ENCODE peak calls at places on chromosomes 3 and 15, in five cellular contexts. N is K562, G is HepG2, P is GM12878, Q is SK-N-SH. A is an unnamed sample.
A peak's percentile ranks its signal among the peaks of the same experiment; 100 is the strongest.

GRCh38 chr3:195087321-195087720 is 183.6 kb downstream of the XXYLT1 start:
- DNase-seq in N (no peak), Q (no peak), G (no peak), P (no peak), A (no peak)

GRCh38 chr3:184157206-184157605 is 2.0 kb downstream of the DVL3 start:
- DNase-seq in P (no peak), G (no peak), N (peak; percentile 46), Q (no peak), A (no peak)

GRCh38 chr15:74906193-74906449 is 530 bp downstream of the FAM219B start:
- DNase-seq in G (no peak), P (no peak), Q (no peak), N (no peak), A (no peak)

GRCh38 chr15:55921744-55922143 is 71.7 kb downstream of the NEDD4 start:
- DNase-seq in G (no peak), P (no peak), N (no peak), Q (no peak), A (no peak)

GRCh38 chr3:156352728-156353127 is 202.2 kb downstream of the SSR3 start:
- DNase-seq in P (no peak), Q (no peak), N (no peak), G (no peak), A (no peak)

GRCh38 chr3:69388241-69388640 is 2.4 kb upstream of the FRMD4B start:
- DNase-seq in Q (no peak), G (no peak), N (no peak), P (no peak), A (no peak)

GRCh38 chr3:125573216-125573615 is 22.1 kb downstream of the OSBPL11 start:
- DNase-seq in N (no peak), G (no peak), P (no peak), Q (no peak), A (no peak)

GRCh38 chr3:99925584-99925983 is 107.9 kb downstream of the CMSS1 start:
- DNase-seq in P (no peak), N (no peak), Q (peak; percentile 27), G (no peak), A (no peak)

GRCh38 chr3:67461667-67462142 is 192.7 kb downstream of the SUCLG2 start:
- DNase-seq in Q (no peak), G (no peak), P (no peak), N (no peak), A (no peak)

GRCh38 chr15:83762367-83762766 is 108.4 kb downstream of the ADAMTSL3 start:
- DNase-seq in N (no peak), P (no peak), G (no peak), Q (no peak), A (no peak)

GRCh38 chr15:57895291-57895690 is 170.2 kb downstream of the ALDH1A2 start:
- DNase-seq in Q (no peak), N (no peak), G (no peak), P (no peak), A (no peak)

GRCh38 chr3:64008952-64009351 is 14.3 kb downstream of the PSMD6 start:
- DNase-seq in Q (no peak), P (no peak), N (no peak), G (no peak), A (no peak)

GRCh38 chr15:77589839-77590238 is 42.9 kb downstream of the LINGO1 start:
- DNase-seq in N (no peak), P (no peak), Q (no peak), G (peak; percentile 75), A (no peak)

GRCh38 chr3:28050895-28051294 is 190.5 kb upstream of the CMC1 start:
- DNase-seq in P (no peak), Q (no peak), N (no peak), G (peak; percentile 54), A (peak; percentile 31)

GRCh38 chr3:162525791-162526190 is 1029.2 kb downstream of the OTOL1 start:
- DNase-seq in G (no peak), P (no peak), N (no peak), Q (no peak), A (no peak)

GRCh38 chr3:140170612-140171011 is 235.6 kb downstream of the CLSTN2 start:
- DNase-seq in G (no peak), P (peak; percentile 97), Q (no peak), N (no peak), A (no peak)

GRCh38 chr3:35644461-35644860 is 5.1 kb downstream of the ARPP21 start:
- DNase-seq in Q (no peak), N (no peak), P (no peak), G (no peak), A (no peak)

GRCh38 chr15:37877851-37878577 is 56.4 kb upstream of the TMCO5A start:
- DNase-seq in P (no peak), G (no peak), N (no peak), Q (no peak), A (no peak)

GRCh38 chr3:150613709-150614480 is 10.8 kb downstream of the SELENOT start:
- DNase-seq in Q (no peak), N (no peak), G (no peak), P (no peak), A (no peak)

GRCh38 chr3:67245545-67245944 is 247.4 kb downstream of the KBTBD8 start:
- DNase-seq in N (no peak), G (no peak), P (no peak), Q (no peak), A (no peak)

GRCh38 chr3:189862385-189863023 is 231.3 kb downstream of the TP63 start:
- DNase-seq in G (no peak), P (no peak), N (no peak), Q (no peak), A (no peak)
- TF ChIP-seq POLR2AphosphoS5 in G (no peak), P (no peak), N (no peak), Q (no peak), A (no peak)

GRCh38 chr3:40130721-40131120 is 178.8 kb upstream of the EIF1B start:
- DNase-seq in N (no peak), Q (no peak), P (no peak), G (no peak), A (no peak)
- TF ChIP-seq GABPA in N (no peak), Q (no peak), P (no peak), G (no peak), A (no peak)

GRCh38 chr3:142209655-142210054 is 15.7 kb downstream of the GK5 start:
- DNase-seq in N (no peak), P (no peak), Q (no peak), G (no peak), A (no peak)
- TF ChIP-seq POLR2AphosphoS5 in N (no peak), P (no peak), Q (peak; percentile 32), G (no peak), A (no peak)

DNA sequence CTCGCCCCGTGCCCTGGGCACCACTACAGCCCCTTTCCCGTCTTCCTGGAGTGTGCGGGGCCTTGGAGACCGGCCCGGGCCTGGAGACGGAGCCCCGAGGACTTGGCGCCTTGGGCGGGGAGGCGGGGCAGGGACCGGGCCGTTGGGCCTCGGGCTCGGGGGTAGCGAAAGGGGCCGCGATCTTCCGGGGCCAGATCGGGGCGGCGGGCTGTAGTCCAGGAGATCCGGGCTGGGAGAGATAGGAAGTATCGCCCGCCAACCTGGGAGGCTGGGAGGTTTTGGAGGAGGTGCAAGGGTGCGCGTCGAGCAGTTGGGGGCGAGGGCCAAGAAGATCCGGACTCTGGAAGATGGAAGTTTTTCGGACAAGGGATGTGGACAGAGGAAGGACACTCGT is 520 bp downstream of the RTF1 start:
- DNase-seq in G (no peak), P (no peak), Q (peak; percentile 76), N (peak; percentile 77), A (peak; percentile 50)
- TF ChIP-seq GABPA in G (no peak), P (no peak), Q (no peak), N (no peak), A (no peak)

DNA sequence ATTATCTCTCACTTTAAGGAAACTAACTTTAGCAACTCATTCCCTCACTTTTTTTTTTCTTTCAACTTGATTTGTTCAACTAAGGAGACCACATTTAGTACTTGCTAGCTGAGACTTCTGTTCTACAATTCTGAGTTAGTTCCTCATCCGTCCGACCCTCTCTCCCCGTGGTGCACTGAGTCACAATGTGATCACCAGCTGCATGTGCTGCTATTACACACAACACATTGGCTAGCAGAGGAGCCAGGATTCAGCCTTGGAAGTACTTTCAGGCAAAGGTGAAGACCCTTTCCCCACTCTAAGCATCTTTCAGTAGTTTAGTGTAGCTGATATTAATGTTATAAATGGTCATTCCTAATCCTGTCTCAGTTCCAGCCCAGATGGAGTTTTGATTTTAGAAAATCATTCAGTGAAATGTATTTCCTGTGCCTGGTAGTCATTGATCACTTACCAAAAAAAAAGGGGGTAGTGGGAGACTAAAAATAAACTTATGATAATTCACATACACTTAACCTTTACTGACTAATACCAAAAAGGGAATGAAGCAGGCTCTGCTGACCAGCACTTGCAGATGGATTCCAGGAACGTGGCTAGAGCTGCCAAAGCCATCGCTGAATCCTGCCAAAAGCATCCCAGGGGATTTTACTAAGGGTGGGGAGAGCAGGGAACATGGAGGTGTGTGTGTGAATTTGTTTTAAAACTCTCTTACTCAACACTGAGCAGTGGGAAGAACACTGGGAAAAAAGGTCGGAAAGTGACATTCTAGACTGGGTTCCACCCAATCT is 424.8 kb downstream of the LPP start:
- DNase-seq in P (no peak), Q (no peak), G (no peak), N (no peak), A (peak; percentile 21)
- TF ChIP-seq POLR2AphosphoS5 in P (no peak), Q (peak; percentile 38), G (no peak), N (no peak), A (no peak)

GRCh38 chr3:52053307-52054304 is 2.8 kb downstream of the DUSP7 start:
- DNase-seq in N (no peak), Q (no peak), P (peak; percentile 45), G (no peak), A (peak; percentile 28)

GRCh38 chr3:52055537-52056351 is 627 bp downstream of the DUSP7 start:
- DNase-seq in P (no peak), Q (peak; percentile 72), N (peak; percentile 41), G (peak; percentile 40), A (peak; percentile 45)

GRCh38 chr3:52056521-52056967 is at the start of gene DUSP7:
- DNase-seq in P (no peak), G (no peak), Q (peak; percentile 88), N (peak; percentile 70), A (peak; percentile 57)

GRCh38 chr3:52052831-52053306 is 3.5 kb downstream of the DUSP7 start:
- DNase-seq in G (peak; percentile 53), Q (peak; percentile 76), N (peak; percentile 45), P (peak; percentile 36), A (peak; percentile 90)

GRCh38 chr3:52054689-52055511 is 1.5 kb downstream of the DUSP7 start:
- DNase-seq in Q (peak; percentile 71), N (peak; percentile 20), P (no peak), G (no peak), A (no peak)
- TF ChIP-seq GABPA in Q (no peak), N (no peak), P (no peak), G (no peak), A (no peak)

A was measured in HL-60.